ENCODE peak calls at places on chromosomes 1 and 21, in six cellular contexts. One of them, this sample, is unnamed.

GRCh38 chr1:15849775-15850449 is 2.4 kb downstream of the SPEN start:
- DNase-seq in posterior cingulate gyrus: peak; percentile 41
- DNase-seq in foreskin fibroblast: no peak
- DNase-seq in NCI-H2107: peak; percentile 69
- DNase-seq in OCI-LY7: peak; percentile 45
- DNase-seq in AG09309: no peak
- DNase-seq in this sample: no peak

GRCh38 chr1:215720121-215720520 is 153.0 kb downstream of the KCTD3 start:
- DNase-seq in OCI-LY7: no peak
- DNase-seq in posterior cingulate gyrus: no peak
- DNase-seq in AG09309: no peak
- DNase-seq in NCI-H2107: no peak
- DNase-seq in foreskin fibroblast: no peak
- DNase-seq in this sample: no peak

GRCh38 chr1:35452086-35452485 is 105.1 kb downstream of the KIAA0319L start:
- DNase-seq in posterior cingulate gyrus: peak; percentile 24
- DNase-seq in foreskin fibroblast: peak; percentile 67
- DNase-seq in OCI-LY7: no peak
- DNase-seq in NCI-H2107: no peak
- DNase-seq in AG09309: peak; percentile 29
- DNase-seq in this sample: no peak

GRCh38 chr1:57363643-57364042 is 60.2 kb downstream of the DAB1 start:
- DNase-seq in NCI-H2107: no peak
- DNase-seq in foreskin fibroblast: no peak
- DNase-seq in posterior cingulate gyrus: no peak
- DNase-seq in AG09309: no peak
- DNase-seq in OCI-LY7: no peak
- DNase-seq in this sample: no peak

GRCh38 chr1:48236716-48237470 is 14.4 kb downstream of the SLC5A9 start:
- DNase-seq in OCI-LY7: peak; percentile 42
- DNase-seq in posterior cingulate gyrus: no peak
- DNase-seq in NCI-H2107: no peak
- DNase-seq in AG09309: peak; percentile 11
- DNase-seq in foreskin fibroblast: peak; percentile 1
- DNase-seq in this sample: peak; percentile 57

GRCh38 chr1:173410133-173410793 is 66.9 kb upstream of the PRDX6 start:
- DNase-seq in NCI-H2107: no peak
- DNase-seq in OCI-LY7: peak; percentile 42
- DNase-seq in posterior cingulate gyrus: no peak
- DNase-seq in foreskin fibroblast: no peak
- DNase-seq in AG09309: no peak
- DNase-seq in this sample: no peak

GRCh38 chr1:212987702-212988322 is 27.9 kb downstream of the ANGEL2 start:
- DNase-seq in NCI-H2107: no peak
- DNase-seq in foreskin fibroblast: no peak
- DNase-seq in AG09309: no peak
- DNase-seq in posterior cingulate gyrus: no peak
- DNase-seq in OCI-LY7: no peak
- DNase-seq in this sample: no peak

GRCh38 chr1:150186789-150187559 is 37.3 kb downstream of the PLEKHO1 start:
- DNase-seq in NCI-H2107: no peak
- DNase-seq in posterior cingulate gyrus: no peak
- DNase-seq in foreskin fibroblast: no peak
- DNase-seq in OCI-LY7: peak; percentile 80
- DNase-seq in AG09309: peak; percentile 17
- DNase-seq in this sample: peak; percentile 26

GRCh38 chr1:153938996-153939395 is 7.5 kb downstream of the DENND4B start:
- DNase-seq in foreskin fibroblast: no peak
- DNase-seq in NCI-H2107: no peak
- DNase-seq in posterior cingulate gyrus: no peak
- DNase-seq in AG09309: no peak
- DNase-seq in OCI-LY7: no peak
- DNase-seq in this sample: no peak

GRCh38 chr1:205748398-205749093 is 1.4 kb downstream of the NUCKS1 start:
- DNase-seq in NCI-H2107: no peak
- DNase-seq in OCI-LY7: peak; percentile 51
- DNase-seq in AG09309: peak; percentile 38
- DNase-seq in foreskin fibroblast: peak; percentile 34
- DNase-seq in posterior cingulate gyrus: no peak
- DNase-seq in this sample: peak; percentile 51

GRCh38 chr1:154833841-154834240 is 36.2 kb downstream of the KCNN3 start:
- DNase-seq in OCI-LY7: no peak
- DNase-seq in posterior cingulate gyrus: no peak
- DNase-seq in foreskin fibroblast: no peak
- DNase-seq in NCI-H2107: no peak
- DNase-seq in AG09309: no peak
- DNase-seq in this sample: no peak

GRCh38 chr1:19448491-19449439 is 36.6 kb downstream of the CAPZB start:
- DNase-seq in AG09309: peak; percentile 88
- DNase-seq in posterior cingulate gyrus: no peak
- DNase-seq in OCI-LY7: no peak
- DNase-seq in foreskin fibroblast: peak; percentile 99
- DNase-seq in NCI-H2107: no peak
- DNase-seq in this sample: no peak

GRCh38 chr21:35578350-35578782 is 482.0 kb downstream of the SETD4 start:
- DNase-seq in AG09309: peak; percentile 90
- DNase-seq in OCI-LY7: no peak
- DNase-seq in NCI-H2107: no peak
- DNase-seq in foreskin fibroblast: peak; percentile 89
- DNase-seq in posterior cingulate gyrus: no peak
- DNase-seq in this sample: no peak

GRCh38 chr1:36306210-36306901 is at the start of gene SH3D21:
- DNase-seq in NCI-H2107: peak; percentile 73
- DNase-seq in AG09309: no peak
- DNase-seq in posterior cingulate gyrus: no peak
- DNase-seq in OCI-LY7: peak; percentile 61
- DNase-seq in foreskin fibroblast: no peak
- DNase-seq in this sample: peak; percentile 79

GRCh38 chr1:81757398-81758020 is 43.2 kb upstream of the ADGRL2 start:
- DNase-seq in NCI-H2107: no peak
- DNase-seq in AG09309: peak; percentile 38
- DNase-seq in OCI-LY7: no peak
- DNase-seq in posterior cingulate gyrus: no peak
- DNase-seq in foreskin fibroblast: peak; percentile 10
- DNase-seq in this sample: no peak

GRCh38 chr1:54742262-54742661 is 22.1 kb downstream of the PARS2 start:
- DNase-seq in AG09309: no peak
- DNase-seq in NCI-H2107: no peak
- DNase-seq in OCI-LY7: no peak
- DNase-seq in posterior cingulate gyrus: no peak
- DNase-seq in foreskin fibroblast: peak; percentile 45
- DNase-seq in this sample: no peak

GRCh38 chr1:61056674-61057439 is 25.5 kb upstream of the NFIA start:
- DNase-seq in AG09309: no peak
- DNase-seq in NCI-H2107: no peak
- DNase-seq in OCI-LY7: peak; percentile 43
- DNase-seq in foreskin fibroblast: peak; percentile 56
- DNase-seq in posterior cingulate gyrus: peak; percentile 55
- DNase-seq in this sample: no peak

GRCh38 chr1:228286505-228287417 is 78.9 kb downstream of the OBSCN start:
- DNase-seq in OCI-LY7: no peak
- DNase-seq in posterior cingulate gyrus: peak; percentile 4
- DNase-seq in AG09309: no peak
- DNase-seq in foreskin fibroblast: no peak
- DNase-seq in NCI-H2107: no peak
- DNase-seq in this sample: no peak

GRCh38 chr1:40620586-40620985 is 44.9 kb downstream of the RIMS3 start:
- DNase-seq in foreskin fibroblast: no peak
- DNase-seq in posterior cingulate gyrus: no peak
- DNase-seq in OCI-LY7: no peak
- DNase-seq in NCI-H2107: no peak
- DNase-seq in AG09309: no peak
- DNase-seq in this sample: no peak

GRCh38 chr21:43812139-43812821 is 22.9 kb downstream of the RRP1 start:
- DNase-seq in foreskin fibroblast: no peak
- DNase-seq in AG09309: no peak
- DNase-seq in NCI-H2107: peak; percentile 84
- DNase-seq in OCI-LY7: no peak
- DNase-seq in posterior cingulate gyrus: no peak
- DNase-seq in this sample: no peak

This sample was measured in HuH-7.